ENCODE peak calls at places on chromosome 15, in nine cellular contexts. N is testis; M is CD4-positive, CD25-positive, alpha-beta regulatory T cell; R is fibroblast of lung; O is caudate nucleus; X is GM23338; T is psoas muscle; S is tibial artery; Y is cardiac muscle cell. I is an unnamed sample.

GRCh38 chr15:50229336-50229735 is 36.2 kb downstream of the HDC start:
- DNase-seq in N (no peak), M (no peak), R (no peak), O (no peak), X (no peak), T (no peak), S (no peak), Y (no peak), I (peak)

GRCh38 chr15:56322444-56322843 is 42.8 kb upstream of the TEX9 start:
- DNase-seq in N (no peak), M (no peak), R (no peak), O (no peak), X (no peak), T (no peak), S (no peak), Y (no peak), I (no peak)

GRCh38 chr15:61155741-61156700 is 73.1 kb downstream of the RORA start:
- DNase-seq in N (peak), M (no peak), R (peak), O (no peak), X (peak), T (peak), S (peak), Y (peak), I (no peak)

GRCh38 chr15:96353931-96354730 is 23.6 kb downstream of the NR2F2 start:
- DNase-seq in N (peak), M (no peak), R (peak), O (no peak), X (peak), T (peak), S (peak), Y (peak), I (peak)

GRCh38 chr15:90955911-90956310 is 1.2 kb downstream of the RCCD1 start:
- DNase-seq in N (no peak), M (no peak), R (no peak), O (no peak), X (peak), T (no peak), S (no peak), Y (no peak), I (no peak)

GRCh38 chr15:41946970-41947369 is 25.4 kb downstream of the EHD4 start:
- DNase-seq in N (no peak), M (no peak), R (no peak), O (no peak), X (no peak), T (no peak), S (no peak), Y (no peak), I (peak)

GRCh38 chr15:79990280-79990996 is 19.4 kb upstream of the BCL2A1 start:
- DNase-seq in N (no peak), M (no peak), R (no peak), O (no peak), X (no peak), T (no peak), S (no peak), Y (no peak), I (no peak)

GRCh38 chr15:43093026-43093425 is 12.8 kb downstream of the UBR1 start:
- DNase-seq in N (no peak), M (no peak), R (peak), O (no peak), X (no peak), T (no peak), S (no peak), Y (peak), I (no peak)

GRCh38 chr15:63500265-63501250 is 3.8 kb upstream of the USP3 start:
- DNase-seq in N (no peak), M (no peak), R (no peak), O (no peak), X (no peak), T (no peak), S (no peak), Y (no peak), I (no peak)

GRCh38 chr15:65249641-65250040 is 37.0 kb downstream of the PARP16 start:
- DNase-seq in N (no peak), M (no peak), R (no peak), O (no peak), X (no peak), T (no peak), S (no peak), Y (no peak), I (no peak)

GRCh38 chr15:33671456-33671855 is 296.8 kb upstream of the CHRM5 start:
- DNase-seq in N (no peak), M (no peak), R (no peak), O (no peak), X (no peak), T (no peak), S (no peak), Y (no peak), I (no peak)

GRCh38 chr15:63672775-63673174 is 75.6 kb downstream of the FBXL22 start:
- DNase-seq in N (no peak), M (peak), R (no peak), O (no peak), X (no peak), T (no peak), S (no peak), Y (no peak), I (no peak)

GRCh38 chr15:89912674-89913396 is at the start of gene ARPIN:
- DNase-seq in N (peak), M (no peak), R (peak), O (peak), X (peak), T (peak), S (peak), Y (peak), I (no peak)

GRCh38 chr15:69664572-69665326 is 212.1 kb downstream of the RPLP1 start:
- DNase-seq in N (no peak), M (no peak), R (no peak), O (peak), X (no peak), T (no peak), S (no peak), Y (no peak), I (no peak)

GRCh38 chr15:71599404-71600225 is 210.7 kb upstream of the NR2E3 start:
- DNase-seq in N (peak), M (no peak), R (peak), O (no peak), X (no peak), T (peak), S (no peak), Y (peak), I (peak)

GRCh38 chr15:26891448-26891881 is 24.6 kb downstream of the GABRA5 start:
- DNase-seq in N (peak), M (no peak), R (peak), O (peak), X (peak), T (no peak), S (no peak), Y (peak), I (peak)

GRCh38 chr15:89799011-89799924 is 15.4 kb downstream of the ANPEP start:
- DNase-seq in N (no peak), M (no peak), R (no peak), O (no peak), X (no peak), T (peak), S (no peak), Y (no peak), I (no peak)

GRCh38 chr15:90650117-90650955 is 66.8 kb upstream of the BLM start:
- DNase-seq in N (no peak), M (no peak), R (peak), O (no peak), X (no peak), T (no peak), S (peak), Y (peak), I (no peak)

GRCh38 chr15:69074843-69075224 is 60.3 kb downstream of the NOX5 start:
- DNase-seq in N (no peak), M (no peak), R (peak), O (no peak), X (peak), T (no peak), S (no peak), Y (peak), I (no peak)

GRCh38 chr15:94582368-94582767 is 351.0 kb downstream of the MCTP2 start:
- DNase-seq in N (peak), M (no peak), R (no peak), O (no peak), X (peak), T (no peak), S (no peak), Y (peak), I (peak)

GRCh38 chr15:58924326-58924725 is 9.2 kb downstream of the SLTM start:
- DNase-seq in N (no peak), M (no peak), R (peak), O (no peak), X (no peak), T (no peak), S (no peak), Y (peak), I (no peak)

GRCh38 chr15:68880382-68880781 is 49.9 kb upstream of the SPESP1 start:
- DNase-seq in N (no peak), M (no peak), R (no peak), O (no peak), X (no peak), T (no peak), S (no peak), Y (no peak), I (no peak)

GRCh38 chr15:29871401-29871800 is 49.1 kb upstream of the TJP1 start:
- DNase-seq in N (peak), M (no peak), R (no peak), O (no peak), X (no peak), T (peak), S (peak), Y (no peak), I (no peak)

GRCh38 chr15:38885001-38885400 is 320.4 kb upstream of the RASGRP1 start:
- DNase-seq in N (peak), M (no peak), R (peak), O (no peak), X (no peak), T (no peak), S (no peak), Y (peak), I (no peak)

GRCh38 chr15:70563561-70564095 is 199.7 kb downstream of the UACA start:
- DNase-seq in N (no peak), M (no peak), R (no peak), O (no peak), X (no peak), T (no peak), S (peak), Y (no peak), I (no peak)

GRCh38 chr15:87816811-87817210 is 439.7 kb downstream of the NTRK3 start:
- DNase-seq in N (no peak), M (no peak), R (peak), O (no peak), X (no peak), T (no peak), S (no peak), Y (peak), I (no peak)

GRCh38 chr15:41966414-41966812 is 5.9 kb downstream of the EHD4 start:
- DNase-seq in N (no peak), M (no peak), R (no peak), O (no peak), X (no peak), T (no peak), S (peak), Y (no peak), I (no peak)

GRCh38 chr15:78616506-78616905 is 4.3 kb downstream of the CHRNA3 start:
- DNase-seq in N (no peak), M (no peak), R (no peak), O (no peak), X (no peak), T (no peak), S (no peak), Y (no peak), I (no peak)

GRCh38 chr15:89397653-89398023 is 63.0 kb upstream of the POLG start:
- DNase-seq in N (no peak), M (no peak), R (no peak), O (no peak), X (no peak), T (no peak), S (no peak), Y (no peak), I (no peak)

GRCh38 chr15:51223771-51224229 is 114.6 kb downstream of the CYP19A1 start:
- DNase-seq in N (no peak), M (no peak), R (peak), O (no peak), X (no peak), T (no peak), S (peak), Y (peak), I (peak)

GRCh38 chr15:92805080-92805708 is 94.9 kb upstream of the CHD2 start:
- DNase-seq in N (no peak), M (no peak), R (no peak), O (no peak), X (no peak), T (no peak), S (no peak), Y (no peak), I (no peak)

GRCh38 chr15:92808611-92809063 is 91.5 kb upstream of the CHD2 start:
- DNase-seq in N (no peak), M (no peak), R (peak), O (no peak), X (peak), T (peak), S (no peak), Y (peak), I (peak)

GRCh38 chr15:92807971-92808571 is 92.1 kb upstream of the CHD2 start:
- DNase-seq in N (peak), M (peak), R (no peak), O (no peak), X (peak), T (no peak), S (no peak), Y (peak), I (no peak)

GRCh38 chr15:92809064-92809879 is 90.9 kb upstream of the CHD2 start:
- DNase-seq in N (peak), M (peak), R (peak), O (peak), X (peak), T (peak), S (peak), Y (peak), I (peak)

GRCh38 chr15:92806763-92807162 is 93.4 kb upstream of the CHD2 start:
- DNase-seq in N (no peak), M (no peak), R (no peak), O (no peak), X (no peak), T (peak), S (peak), Y (no peak), I (no peak)
- H3K27ac ChIP-seq in N (peak), M (no peak), R (no peak), O (no peak), X (no peak), T (peak), S (peak), Y (no peak), I (no peak)

GRCh38 chr15:83928878-83929418 is 275.0 kb downstream of the ADAMTSL3 start:
- DNase-seq in N (no peak), M (no peak), R (no peak), O (no peak), X (no peak), T (no peak), S (no peak), Y (no peak), I (no peak)
- H3K27ac ChIP-seq in N (no peak), M (no peak), R (no peak), O (no peak), X (no peak), T (no peak), S (peak), Y (no peak), I (no peak)

DNA sequence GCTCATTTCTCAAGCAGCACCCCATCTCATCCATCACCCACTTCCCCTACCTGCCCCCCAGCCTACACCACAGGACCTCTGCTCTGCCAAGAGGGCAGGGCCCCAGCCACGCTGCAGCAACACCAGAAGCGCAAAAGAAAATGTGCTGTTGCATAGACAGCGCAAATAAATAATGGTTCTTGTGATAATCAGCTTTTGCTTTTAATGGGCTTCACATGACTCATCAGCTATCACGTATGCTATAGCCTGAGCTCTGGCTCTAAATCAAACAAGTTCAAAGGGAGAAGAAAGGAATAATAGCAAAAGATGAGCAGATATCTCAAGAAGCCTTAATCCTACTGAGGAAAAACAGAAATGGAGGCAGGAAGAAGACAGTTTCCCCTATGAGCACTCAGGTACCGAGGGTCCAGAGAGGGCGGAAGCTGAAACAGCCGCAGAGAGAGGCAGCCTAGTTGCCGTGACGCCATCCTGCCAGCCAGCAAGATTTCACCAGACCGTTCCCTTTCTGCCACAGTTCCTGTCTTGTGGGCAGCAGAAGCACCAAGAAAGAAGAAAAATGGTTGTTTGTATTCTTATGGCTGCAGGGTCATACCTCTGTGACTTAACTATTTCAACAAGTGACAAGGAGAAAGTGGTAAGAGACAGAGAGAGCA is 22.1 kb downstream of the RAB27A start:
- DNase-seq in N (peak), M (peak), R (peak), O (no peak), X (no peak), T (peak), S (peak), Y (peak), I (peak)
- H3K27ac ChIP-seq in N (no peak), M (peak), R (no peak), O (no peak), X (no peak), T (no peak), S (no peak), Y (no peak), I (peak)

GRCh38 chr15:74838746-74839525 is 4.0 kb downstream of the ULK3 start:
- DNase-seq in N (no peak), M (no peak), R (no peak), O (no peak), X (no peak), T (no peak), S (no peak), Y (no peak), I (no peak)

GRCh38 chr15:74839526-74840395 is 3.2 kb downstream of the ULK3 start:
- DNase-seq in N (no peak), M (no peak), R (no peak), O (no peak), X (peak), T (no peak), S (no peak), Y (no peak), I (no peak)

GRCh38 chr15:74842581-74843444 is at the start of gene ULK3:
- DNase-seq in N (peak), M (peak), R (peak), O (peak), X (peak), T (peak), S (peak), Y (peak), I (peak)

GRCh38 chr15:74841761-74842385 is 1.1 kb downstream of the ULK3 start:
- DNase-seq in N (no peak), M (no peak), R (no peak), O (no peak), X (no peak), T (no peak), S (no peak), Y (no peak), I (no peak)

DNA sequence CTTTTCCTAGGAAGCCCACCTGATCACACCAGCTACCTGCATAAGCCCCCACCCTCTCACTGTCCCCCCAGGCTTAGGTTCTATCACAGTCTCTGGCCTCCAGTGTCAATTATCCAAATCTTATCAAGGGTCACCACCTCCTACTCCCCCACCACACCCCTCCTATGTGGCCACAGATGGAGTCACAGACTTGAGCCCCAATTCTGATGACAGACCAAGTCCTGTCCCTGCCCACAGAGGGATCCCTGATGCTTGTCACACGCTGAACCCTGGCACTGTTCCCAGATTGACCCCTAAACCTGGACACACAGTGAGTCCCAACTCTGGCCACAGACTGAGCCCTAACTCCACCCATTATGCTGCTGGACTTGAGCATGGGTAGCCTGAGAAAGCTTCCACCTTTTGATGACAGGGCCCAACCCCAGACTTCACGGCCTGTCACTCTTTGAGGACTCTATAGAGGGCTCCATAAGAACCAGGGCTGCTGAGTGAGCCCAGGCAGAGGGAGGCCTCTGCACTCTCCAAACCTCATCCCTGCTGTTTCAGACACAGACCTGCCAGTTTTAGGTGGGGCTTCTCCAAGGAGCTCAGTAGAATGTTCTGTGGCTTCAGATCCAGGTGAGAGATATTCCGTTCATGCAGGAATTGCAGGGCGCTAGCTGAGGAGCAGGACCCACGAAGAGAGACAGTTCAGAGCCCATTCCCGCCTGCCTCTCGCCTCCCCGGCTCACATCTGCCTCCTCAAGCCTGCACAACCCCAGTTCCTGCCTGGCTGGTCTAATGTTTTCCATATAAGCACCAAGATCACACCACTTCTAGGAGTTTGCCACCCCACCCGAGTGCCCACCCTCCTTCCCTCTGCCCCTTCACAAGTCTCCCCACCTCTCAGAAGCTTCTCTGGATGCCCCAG is 1.9 kb downstream of the ULK3 start:
- DNase-seq in N (no peak), M (no peak), R (no peak), O (no peak), X (no peak), T (no peak), S (no peak), Y (no peak), I (no peak)
- H3K27ac ChIP-seq in N (no peak), M (no peak), R (no peak), O (peak), X (no peak), T (no peak), S (no peak), Y (no peak), I (no peak)

DNA sequence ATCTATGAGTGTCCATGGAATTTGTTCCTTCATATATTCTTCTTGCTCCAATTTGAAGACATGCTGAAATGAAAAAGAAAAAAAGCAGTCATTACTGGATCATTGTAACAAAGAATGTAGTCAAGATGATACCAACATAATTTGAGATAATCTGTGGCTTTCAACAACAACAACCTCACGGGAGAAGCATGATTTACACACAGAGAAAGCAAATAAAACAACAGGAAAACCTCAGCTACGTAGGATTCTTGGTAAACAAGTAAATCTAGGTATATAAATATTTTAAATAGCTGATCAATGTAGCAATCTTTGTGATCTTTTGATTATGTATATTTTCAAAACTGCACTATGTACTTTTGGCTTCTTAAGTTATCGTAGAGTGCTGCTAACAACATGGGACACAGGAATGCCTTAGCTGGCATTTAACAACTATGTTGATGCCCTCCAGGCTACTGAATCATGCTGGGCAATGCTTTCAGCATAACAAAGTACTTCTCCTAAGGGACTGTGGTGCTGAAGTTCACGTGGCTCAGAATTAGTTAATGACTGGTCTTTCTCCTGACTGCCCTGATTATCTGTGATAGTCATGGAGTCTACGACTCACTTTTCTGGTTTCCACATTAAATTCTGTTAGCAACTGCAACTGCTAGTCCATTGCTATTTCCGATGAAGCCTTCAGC is 96.5 kb upstream of the MYO5C start:
- DNase-seq in N (no peak), M (no peak), R (peak), O (no peak), X (peak), T (no peak), S (no peak), Y (no peak), I (no peak)
- H3K27ac ChIP-seq in N (no peak), M (no peak), R (no peak), O (no peak), X (peak), T (peak), S (no peak), Y (no peak), I (no peak)

GRCh38 chr15:57554063-57554820 is 37.5 kb upstream of the MYZAP start:
- DNase-seq in N (no peak), M (no peak), R (peak), O (no peak), X (no peak), T (no peak), S (no peak), Y (peak), I (no peak)
- H3K27ac ChIP-seq in N (peak), M (no peak), R (no peak), O (peak), X (no peak), T (no peak), S (no peak), Y (peak), I (no peak)

GRCh38 chr15:73602992-73603391 is 30.2 kb downstream of the NPTN start:
- DNase-seq in N (no peak), M (no peak), R (no peak), O (no peak), X (no peak), T (no peak), S (no peak), Y (no peak), I (no peak)
- H3K27ac ChIP-seq in N (no peak), M (no peak), R (no peak), O (no peak), X (no peak), T (peak), S (peak), Y (peak), I (peak)

GRCh38 chr15:98648654-98649537 is 557 bp downstream of the IGF1R start:
- DNase-seq in N (peak), M (peak), R (peak), O (no peak), X (peak), T (peak), S (peak), Y (peak), I (no peak)
- H3K27ac ChIP-seq in N (peak), M (peak), R (peak), O (peak), X (no peak), T (peak), S (peak), Y (peak), I (peak)